ENCODE peak calls at places on chromosomes 4 and X, in eight cellular contexts. S is activated gamma-delta T cell treated with Interleukin-2 at 50 U/mL for 16 hours; Z is C1 segment of cervical spinal cord; L is right lobe of liver; T is SK-MEL-5; R is smooth muscle cell of the brain vasculature; D is left lung; I is activated CD8-positive, alpha-beta memory T cell treated with anti-CD3 and anti-CD28 coated beads for 48 hours. H is an unnamed sample.

GRCh38 chrX:13937370-13938052 is 92.2 kb downstream of the GEMIN8 start:
- DNase-seq in L (no peak), S (no peak), R (no peak), D (no peak), Z (no peak), I (no peak), T (peak), H (no peak)

GRCh38 chr4:89324671-89325070 is 17.1 kb upstream of the GPRIN3 start:
- DNase-seq in Z (no peak), D (no peak), L (no peak), I (no peak), S (no peak), T (no peak), R (no peak), H (no peak)

GRCh38 chr4:182619659-182620058 is 297.5 kb downstream of the DCTD start:
- DNase-seq in T (no peak), S (no peak), L (no peak), Z (no peak), I (no peak), R (no peak), D (no peak), H (no peak)

GRCh38 chrX:9131066-9131465 is 97.1 kb upstream of the FAM9B start:
- DNase-seq in I (no peak), L (no peak), T (no peak), Z (no peak), S (no peak), R (no peak), D (no peak), H (no peak)

GRCh38 chr4:107997001-107997788 is 7.5 kb downstream of the HADH start:
- DNase-seq in R (no peak), Z (no peak), L (no peak), S (no peak), D (no peak), I (no peak), T (no peak), H (no peak)

GRCh38 chrX:134551365-134552095 is 91.6 kb downstream of the HPRT1 start:
- DNase-seq in L (no peak), Z (no peak), S (no peak), D (no peak), R (no peak), T (no peak), I (no peak), H (no peak)

GRCh38 chrX:39320165-39320564 is 518.9 kb downstream of the MID1IP1 start:
- DNase-seq in L (no peak), T (no peak), Z (no peak), D (no peak), S (no peak), R (no peak), I (no peak), H (no peak)

GRCh38 chr4:168717852-168718251 is 221.0 kb downstream of the PALLD start:
- DNase-seq in S (no peak), Z (no peak), L (no peak), I (no peak), D (no peak), R (no peak), T (no peak), H (no peak)

GRCh38 chr4:147029296-147029695 is 83.6 kb upstream of the TTC29 start:
- DNase-seq in D (no peak), I (no peak), L (no peak), S (no peak), R (no peak), T (no peak), Z (no peak), H (no peak)

GRCh38 chrX:134636859-134637258 is 21.4 kb downstream of the PLAC1 start:
- DNase-seq in R (no peak), I (no peak), Z (no peak), S (no peak), D (no peak), L (no peak), T (no peak), H (no peak)

GRCh38 chr4:152165146-152165545 is 370.7 kb downstream of the FBXW7 start:
- DNase-seq in T (no peak), Z (no peak), R (no peak), S (no peak), L (no peak), D (no peak), I (no peak), H (no peak)

GRCh38 chr4:5365071-5366008 is 314.1 kb downstream of the STK32B start:
- DNase-seq in S (no peak), Z (no peak), L (no peak), I (no peak), D (no peak), T (peak), R (no peak), H (no peak)

GRCh38 chrX:24607616-24608015 is 39.5 kb downstream of the PCYT1B start:
- DNase-seq in L (no peak), I (no peak), D (no peak), R (no peak), Z (no peak), T (no peak), S (no peak), H (no peak)

GRCh38 chr4:7050481-7051143 is 7.4 kb downstream of the TADA2B start:
- DNase-seq in S (no peak), T (no peak), I (no peak), L (peak), R (no peak), D (peak), Z (no peak), H (no peak)

GRCh38 chr4:8435656-8436121 is 4.8 kb downstream of the ACOX3 start:
- DNase-seq in R (no peak), Z (no peak), D (no peak), L (no peak), S (no peak), I (no peak), T (no peak), H (no peak)

GRCh38 chr4:37615059-37615719 is 71.0 kb downstream of the RELL1 start:
- DNase-seq in L (no peak), I (no peak), R (no peak), D (no peak), T (no peak), S (no peak), Z (no peak), H (no peak)

GRCh38 chrX:9052081-9052480 is 18.2 kb upstream of the FAM9B start:
- DNase-seq in I (no peak), T (no peak), D (no peak), S (no peak), Z (no peak), L (no peak), R (no peak), H (no peak)

GRCh38 chr4:6720202-6720699 is 4.3 kb downstream of the BLOC1S4 start:
- DNase-seq in T (peak), I (peak), L (peak), R (no peak), S (peak), Z (peak), D (peak), H (peak)

GRCh38 chr4:123102897-123103489 is 180.6 kb upstream of the NUDT6 start:
- DNase-seq in S (no peak), L (no peak), D (no peak), T (peak), I (no peak), Z (no peak), R (no peak), H (no peak)

GRCh38 chrX:18833071-18833731 is 125.8 kb downstream of the PPEF1 start:
- DNase-seq in R (no peak), L (peak), Z (peak), D (no peak), I (no peak), S (no peak), T (no peak), H (no peak)

GRCh38 chr4:141548791-141549190 is 87.6 kb upstream of the IL15 start:
- DNase-seq in T (no peak), L (no peak), D (no peak), S (no peak), R (no peak), Z (no peak), I (no peak), H (no peak)

GRCh38 chrX:71147496-71148277 is 3.0 kb downstream of the NLGN3 start:
- DNase-seq in D (no peak), R (no peak), S (no peak), L (no peak), T (no peak), Z (peak), I (no peak), H (no peak)

GRCh38 chrX:4175221-4175620 is 461.8 kb upstream of the PRKX start:
- DNase-seq in Z (no peak), S (no peak), L (no peak), R (no peak), T (no peak), D (no peak), I (no peak), H (no peak)

GRCh38 chr4:2691313-2691712 is 64.8 kb downstream of the TNIP2 start:
- DNase-seq in I (no peak), D (no peak), T (no peak), S (no peak), R (no peak), Z (no peak), L (no peak), H (no peak)

GRCh38 chr4:163673848-163674702 is 179.6 kb downstream of the TMA16 start:
- DNase-seq in Z (no peak), D (no peak), S (no peak), I (no peak), T (no peak), R (no peak), L (no peak), H (no peak)

GRCh38 chrX:105975382-105975781 is 63.1 kb downstream of the SERPINA7 start:
- DNase-seq in D (no peak), L (no peak), S (no peak), T (peak), R (no peak), Z (no peak), I (no peak), H (no peak)

GRCh38 chrX:9867214-9867613 is 81.0 kb downstream of the SHROOM2 start:
- DNase-seq in Z (no peak), S (no peak), D (no peak), T (no peak), L (no peak), R (no peak), I (no peak), H (no peak)

GRCh38 chr4:113809313-113809712 is 47.8 kb upstream of the CAMK2D start:
- DNase-seq in T (no peak), L (no peak), S (no peak), R (no peak), Z (no peak), D (no peak), I (no peak), H (no peak)

GRCh38 chrX:155544886-155545285 is 67.9 kb downstream of the TMLHE start:
- DNase-seq in Z (no peak), L (no peak), S (no peak), D (no peak), T (no peak), I (no peak), R (no peak), H (no peak)

GRCh38 chrX:74422576-74423288 is 1.4 kb downstream of the SLC16A2 start:
- DNase-seq in D (peak), I (no peak), S (no peak), Z (peak), T (no peak), R (no peak), L (peak), H (peak)

GRCh38 chr4:120694973-120695372 is 227.6 kb downstream of the PRDM5 start:
- DNase-seq in S (no peak), D (no peak), T (peak), L (no peak), R (peak), I (no peak), Z (no peak), H (no peak)

GRCh38 chr4:159722052-159722451 is 619.2 kb downstream of the RAPGEF2 start:
- DNase-seq in Z (no peak), T (no peak), S (no peak), I (no peak), L (no peak), D (peak), R (no peak), H (no peak)

GRCh38 chr4:156774422-156774821 is 197.2 kb downstream of the PDGFC start:
- DNase-seq in I (no peak), S (no peak), Z (no peak), R (no peak), L (no peak), T (peak), D (peak), H (no peak)

GRCh38 chrX:149650162-149650561 is 18.6 kb upstream of the TMEM185A start:
- DNase-seq in T (no peak), L (no peak), S (no peak), D (no peak), R (no peak), I (no peak), Z (no peak), H (no peak)

GRCh38 chrX:116239944-116240391 is 69.4 kb downstream of the AGTR2 start:
- DNase-seq in T (no peak), L (no peak), Z (no peak), D (no peak), I (no peak), S (no peak), R (no peak), H (no peak)

GRCh38 chr4:48772568-48772967 is 7.5 kb downstream of the FRYL start:
- DNase-seq in I (no peak), D (no peak), Z (no peak), L (no peak), S (no peak), R (no peak), T (no peak), H (no peak)

GRCh38 chr4:140342620-140343019 is 30.8 kb upstream of the SCOC start:
- DNase-seq in L (no peak), I (no peak), Z (no peak), S (no peak), D (no peak), T (no peak), R (no peak), H (no peak)

GRCh38 chr4:89899157-89899556 is 4.5 kb downstream of the MMRN1 start:
- DNase-seq in R (no peak), Z (no peak), T (no peak), I (no peak), S (no peak), D (no peak), L (no peak), H (no peak)

H was measured in mesothelial cell of epicardium.